ENCODE peak calls at places on chromosomes 3 and 15, in four cellular contexts. Q is stomach, C is hepatocyte, W is GM23248. Y is an unnamed sample.

GRCh38 chr15:67305506-67305905 is 50.9 kb downstream of the IQCH start:
- DNase-seq in W (no peak), C (no peak), Q (no peak), Y (no peak)

GRCh38 chr3:104198136-104198535 is 1168.6 kb upstream of the ALCAM start:
- DNase-seq in W (no peak), Q (no peak), C (no peak), Y (no peak)

GRCh38 chr3:97360804-97361203 is 403.8 kb upstream of the ARL6 start:
- DNase-seq in Q (no peak), W (no peak), C (no peak), Y (no peak)

GRCh38 chr15:42035362-42035761 is 14.5 kb upstream of the PLA2G4E start:
- DNase-seq in Q (no peak), W (peak; percentile 30), C (peak; percentile 28), Y (no peak)

GRCh38 chr15:76393614-76394013 is 57.0 kb downstream of the ISL2 start:
- DNase-seq in W (no peak), C (no peak), Q (no peak), Y (no peak)

GRCh38 chr3:136343873-136344281 is 93.7 kb downstream of the PCCB start:
- DNase-seq in C (peak; percentile 90), W (peak; percentile 97), Q (peak; percentile 88), Y (peak; percentile 98)

GRCh38 chr3:57068437-57069089 is 8.1 kb downstream of the SPATA12 start:
- DNase-seq in W (peak; percentile 89), Q (no peak), C (peak; percentile 63), Y (peak; percentile 87)

GRCh38 chr15:101625169-101625568 is 27.0 kb downstream of the TM2D3 start:
- DNase-seq in W (no peak), C (no peak), Q (no peak), Y (no peak)

GRCh38 chr15:95417761-95418160 is 912.7 kb upstream of the NR2F2 start:
- DNase-seq in W (no peak), Q (no peak), C (no peak), Y (no peak)

GRCh38 chr3:136937886-136938285 is 19.9 kb upstream of the IL20RB start:
- DNase-seq in W (no peak), Q (no peak), C (no peak), Y (no peak)

GRCh38 chr3:14780927-14781507 is 37.7 kb upstream of the FGD5 start:
- DNase-seq in W (peak; percentile 71), C (peak; percentile 82), Q (peak; percentile 69), Y (peak; percentile 38)

GRCh38 chr3:159174715-159175390 is 373.0 kb downstream of the MFSD1 start:
- DNase-seq in W (no peak), C (no peak), Q (no peak), Y (no peak)
- H3K4me1 ChIP-seq in W (peaks cover 16% of the 10 kb centered on the region), C (no peaks in the 10 kb centered on the region), Q (no peaks in the 10 kb centered on the region), Y (no peaks in the 10 kb centered on the region)

DNA sequence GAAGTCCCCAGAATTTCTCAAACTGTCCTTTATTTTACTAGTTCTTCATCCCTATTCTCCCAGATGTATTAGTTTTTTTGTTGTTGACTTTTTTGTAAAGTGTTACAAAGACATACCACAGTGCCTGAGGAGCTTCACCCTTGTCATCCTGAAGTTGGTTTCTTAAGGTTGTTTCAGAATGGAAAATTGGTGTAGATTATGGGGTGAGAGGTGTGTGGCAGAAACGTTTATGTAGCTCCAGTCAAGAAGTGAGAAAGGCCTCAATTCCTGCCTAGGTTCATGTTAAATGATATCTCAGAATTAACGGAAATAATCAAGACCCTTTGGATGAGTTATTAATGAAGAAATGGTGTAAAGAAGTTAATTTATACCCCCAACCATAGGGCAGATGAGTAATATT is 6.8 kb downstream of the EDEM1 start:
- DNase-seq in C (no peak), Q (no peak), W (no peak), Y (no peak)
- H3K4me1 ChIP-seq in C (peaks cover 32% of the 10 kb centered on the region), Q (peaks cover 33% of the 10 kb centered on the region), W (peaks cover 66% of the 10 kb centered on the region), Y (peaks cover 71% of the 10 kb centered on the region)

GRCh38 chr3:124636863-124637296 is 93.4 kb upstream of the UMPS start:
- DNase-seq in C (peak; percentile 68), W (no peak), Q (no peak), Y (no peak)

GRCh38 chr3:124636101-124636862 is 94.0 kb upstream of the UMPS start:
- DNase-seq in C (no peak), Q (no peak), W (no peak), Y (no peak)

GRCh38 chr3:124643453-124643852 is 86.8 kb upstream of the UMPS start:
- DNase-seq in C (no peak), Q (no peak), W (no peak), Y (no peak)

GRCh38 chr3:124640907-124641306 is 89.3 kb upstream of the UMPS start:
- DNase-seq in Q (no peak), W (no peak), C (no peak), Y (no peak)

GRCh38 chr3:124639406-124640237 is 90.6 kb upstream of the UMPS start:
- DNase-seq in Q (no peak), W (no peak), C (peak; percentile 43), Y (no peak)
- H3K4me1 ChIP-seq in Q (peaks cover 22% of the 10 kb centered on the region), W (no peaks in the 10 kb centered on the region), C (peaks cover 36% of the 10 kb centered on the region), Y (no peaks in the 10 kb centered on the region)

GRCh38 chr15:90007089-90007487 is 6.0 kb downstream of the ZNF710 start:
- DNase-seq in C (no peak), W (no peak), Q (no peak), Y (no peak)
- H3K4me1 ChIP-seq in C (peaks cover 36% of the 10 kb centered on the region), W (peaks cover 33% of the 10 kb centered on the region), Q (peaks cover 22% of the 10 kb centered on the region), Y (peaks cover 19% of the 10 kb centered on the region)

Y was measured in adrenal gland.